ENCODE peak calls at places on chromosomes 7 and 10, in four cellular contexts. Z, B, T and V are unnamed samples. For H3K27me3, the result is how much of the 10 kb centered on the place peaks cover.

GRCh38 chr7:7103343-7104313 is 78.7 kb upstream of the C1GALT1 start:
- DNase-seq in B (no peak), T (peak), Z (no peak), V (no peak)

GRCh38 chr10:16348891-16349290 is 87.9 kb upstream of the PTER start:
- DNase-seq in B (no peak), T (no peak), Z (no peak), V (no peak)

GRCh38 chr10:76036410-76036940 is 605.1 kb downstream of the LRMDA start:
- DNase-seq in T (peak), Z (peak), B (peak), V (peak)

GRCh38 chr10:84138478-84139125 is 707 bp upstream of the GHITM start:
- DNase-seq in T (no peak), Z (peak), B (peak), V (no peak)

GRCh38 chr7:134886353-134887057 is 99.8 kb upstream of the AGBL3 start:
- DNase-seq in T (peak), Z (peak), B (no peak), V (no peak)

GRCh38 chr7:152354061-152354460 is 81.7 kb downstream of the KMT2C start:
- DNase-seq in Z (no peak), B (no peak), T (no peak), V (no peak)

GRCh38 chr7:73737491-73738219 is 947 bp downstream of the ABHD11 start:
- DNase-seq in Z (no peak), T (no peak), B (peak), V (no peak)

GRCh38 chr7:111560773-111561658 is 1.3 kb downstream of the IMMP2L start:
- DNase-seq in T (peak), Z (no peak), B (no peak), V (no peak)

GRCh38 chr10:775245-776075 is 86.0 kb upstream of the DIP2C start:
- DNase-seq in B (peak), Z (no peak), T (no peak), V (no peak)

GRCh38 chr7:35257251-35258124 is 3.6 kb upstream of the TBX20 start:
- DNase-seq in T (peak), Z (peak), B (no peak), V (no peak)

GRCh38 chr7:35258891-35259537 is 5.1 kb upstream of the TBX20 start:
- DNase-seq in T (no peak), B (no peak), Z (no peak), V (no peak)

GRCh38 chr7:35260254-35260653 is 6.4 kb upstream of the TBX20 start:
- DNase-seq in Z (no peak), T (no peak), B (no peak), V (no peak)

GRCh38 chr7:35259555-35259954 is 5.7 kb upstream of the TBX20 start:
- DNase-seq in B (no peak), T (no peak), Z (no peak), V (no peak)

DNA sequence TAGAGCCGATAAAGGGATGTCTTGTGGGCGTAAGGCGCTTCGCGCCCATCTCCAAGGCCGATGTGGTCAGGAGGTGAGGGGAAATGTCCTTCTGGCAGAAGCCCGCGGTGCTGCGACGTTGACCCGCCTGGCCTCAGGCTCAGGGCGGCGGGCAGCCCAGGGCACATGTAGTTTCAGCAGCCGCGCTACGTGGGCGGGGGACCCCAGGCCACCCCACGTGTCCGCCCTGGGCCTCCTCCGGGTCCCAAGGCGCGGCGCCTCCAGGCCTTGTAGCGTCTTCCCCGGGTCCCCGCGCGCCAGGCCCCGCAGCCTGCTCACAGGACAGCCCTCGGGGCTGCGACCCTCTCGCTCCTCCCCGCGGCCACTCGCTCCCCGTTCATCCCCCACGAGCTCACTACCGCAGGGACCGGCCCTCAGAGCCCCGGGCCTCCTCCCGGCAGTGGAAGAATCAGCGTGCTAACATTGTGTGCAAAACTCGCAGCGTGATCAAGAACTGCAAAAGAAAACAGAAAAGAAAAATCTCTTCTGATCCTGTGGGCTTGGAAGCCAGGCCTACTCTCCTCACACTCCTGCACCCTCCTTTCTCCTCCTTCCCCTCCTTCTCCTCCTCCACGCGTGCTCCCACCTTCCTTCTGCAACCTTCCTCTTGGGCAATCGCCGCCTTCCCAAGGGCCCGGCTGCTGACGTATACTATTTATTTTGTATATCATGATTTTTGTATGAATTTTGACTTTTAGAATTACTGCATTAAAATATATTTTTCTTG is 4.4 kb upstream of the TBX20 start:
- DNase-seq in Z (no peak), T (no peak), B (no peak), V (no peak)
- H3K4me3 ChIP-seq in Z (peak), T (peak), B (no peak), V (no peak)

GRCh38 chr10:68981074-68981473 is 7.5 kb upstream of the KIFBP start:
- DNase-seq in B (no peak), T (no peak), Z (no peak), V (no peak)
- TF ChIP-seq CTCF in B (no peak), T (peak), Z (no peak), V (peak)

DNA sequence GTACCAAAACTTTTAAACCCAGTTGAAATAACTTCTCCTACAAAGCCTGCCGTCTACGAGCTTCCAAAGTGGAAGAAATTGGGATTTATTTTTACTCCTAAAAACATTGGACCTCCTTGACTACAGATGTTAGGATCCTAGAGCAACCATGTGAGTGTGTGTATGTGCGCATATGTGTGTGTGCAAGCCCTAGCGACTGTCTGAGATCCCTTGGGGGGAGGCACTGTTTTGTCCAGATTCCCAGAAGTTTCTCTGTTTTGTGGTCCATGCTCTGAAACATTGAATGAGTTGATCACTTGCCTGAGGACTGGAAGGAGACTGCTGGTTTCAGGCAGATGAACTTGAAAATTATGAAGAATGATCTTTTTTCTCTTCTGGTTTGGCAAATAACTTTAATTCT is 312.3 kb upstream of the ZNF32 start:
- DNase-seq in T (no peak), Z (no peak), B (no peak), V (no peak)
- H3K27me3 ChIP-seq in T (under half), Z (under half), B (under half), V (under half)

GRCh38 chr10:80186364-80187012 is 18.8 kb downstream of the ANXA11 start:
- DNase-seq in B (peak), Z (peak), T (no peak), V (peak)

GRCh38 chr10:80185522-80186299 is 19.6 kb downstream of the ANXA11 start:
- DNase-seq in T (no peak), B (no peak), Z (no peak), V (no peak)

GRCh38 chr10:80188713-80189112 is 16.6 kb downstream of the ANXA11 start:
- DNase-seq in T (no peak), B (no peak), Z (no peak), V (no peak)

GRCh38 chr10:80187465-80188409 is 17.6 kb downstream of the ANXA11 start:
- DNase-seq in B (peak), Z (no peak), T (no peak), V (no peak)

DNA sequence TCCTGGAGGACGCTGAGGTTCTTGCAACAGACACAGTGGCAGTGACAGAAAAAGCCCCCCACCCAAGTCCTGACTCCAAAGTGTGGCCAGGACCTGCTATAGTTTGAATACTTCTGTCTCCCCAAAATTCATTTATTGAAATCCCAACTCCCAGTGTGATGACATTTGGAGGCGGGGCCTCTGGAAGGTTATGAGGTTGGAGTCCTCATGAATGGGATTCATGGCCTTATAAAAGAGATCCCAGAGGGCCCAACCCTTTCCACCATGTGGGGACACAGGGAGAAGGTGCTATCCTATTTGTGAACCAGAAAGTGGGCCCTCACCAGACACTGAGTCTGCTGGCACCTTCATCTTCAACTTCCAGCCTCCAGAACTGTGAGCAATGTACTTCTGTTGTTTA is 18.3 kb downstream of the ANXA11 start:
- DNase-seq in B (no peak), T (no peak), Z (no peak), V (no peak)
- H3K4me3 ChIP-seq in B (no peak), T (no peak), Z (no peak), V (no peak)

GRCh38 chr7:131244259-131244852 is 83.3 kb upstream of the MKLN1 start:
- DNase-seq in T (no peak), B (no peak), Z (no peak), V (peak)
- TF ChIP-seq CTCF in T (no peak), B (no peak), Z (no peak), V (no peak)

GRCh38 chr7:27141138-27141537 is 2.3 kb downstream of the HOXA5 start:
- DNase-seq in T (no peak), B (no peak), Z (no peak), V (no peak)
- H3K27me3 ChIP-seq in T (half or more), B (half or more), Z (half or more), V (half or more)